ENCODE peak calls at places on chromosome 1, in seven cellular contexts. G, J, L, B, Y, S and Q are unnamed samples.

GRCh38 chr1:67710417-67710816 is 25.4 kb downstream of the GADD45A start:
- DNase-seq in Y (peak; percentile 65), B (peak; percentile 75), J (peak; percentile 25), S (no peak), L (no peak), G (no peak), Q (peak; percentile 57)

GRCh38 chr1:53550201-53550741 is 91.1 kb downstream of the DMRTB1 start:
- DNase-seq in J (peak; percentile 63), G (peak; percentile 40), S (no peak), Y (no peak), B (peak; percentile 31), L (no peak), Q (no peak)

GRCh38 chr1:51303751-51304196 is 26.6 kb downstream of the TTC39A start:
- DNase-seq in G (no peak), J (no peak), B (no peak), L (no peak), S (no peak), Y (no peak), Q (no peak)

GRCh38 chr1:3355894-3356826 is 98.3 kb upstream of the ARHGEF16 start:
- DNase-seq in S (no peak), L (no peak), J (no peak), Y (no peak), G (no peak), B (no peak), Q (no peak)

GRCh38 chr1:12052997-12053686 is 10.0 kb upstream of the TNFRSF8 start:
- DNase-seq in B (no peak), Y (no peak), G (no peak), L (no peak), J (no peak), S (no peak), Q (no peak)

GRCh38 chr1:177082855-177083741 is 81.4 kb downstream of the ASTN1 start:
- DNase-seq in Y (peak; percentile 83), L (no peak), B (no peak), G (no peak), J (no peak), S (no peak), Q (no peak)

GRCh38 chr1:234666206-234666605 is 56.2 kb upstream of the IRF2BP2 start:
- DNase-seq in S (no peak), J (no peak), Y (no peak), B (no peak), L (no peak), G (no peak), Q (no peak)

GRCh38 chr1:246517391-246517790 is 10.3 kb upstream of the SMYD3 start:
- DNase-seq in J (peak; percentile 32), L (no peak), Y (no peak), B (no peak), G (no peak), S (no peak), Q (no peak)

GRCh38 chr1:185016880-185017279 is 28.5 kb upstream of the RNF2 start:
- DNase-seq in L (no peak), J (no peak), B (no peak), Y (peak; percentile 33), S (no peak), G (no peak), Q (no peak)

GRCh38 chr1:210236840-210237409 is 4.3 kb downstream of the SERTAD4 start:
- DNase-seq in L (no peak), G (no peak), S (no peak), J (peak; percentile 59), B (no peak), Y (no peak), Q (no peak)

GRCh38 chr1:88061106-88061829 is 622.8 kb upstream of the PKN2 start:
- DNase-seq in G (no peak), B (peak; percentile 51), Y (peak; percentile 84), S (no peak), J (peak; percentile 79), L (peak; percentile 9), Q (peak; percentile 67)

GRCh38 chr1:82377201-82377884 is 576.6 kb downstream of the ADGRL2 start:
- DNase-seq in S (no peak), B (no peak), Y (peak; percentile 60), J (peak; percentile 52), G (no peak), L (no peak), Q (no peak)

GRCh38 chr1:10724052-10724494 is 72.4 kb downstream of the CASZ1 start:
- DNase-seq in J (no peak), B (peak; percentile 19), L (peak; percentile 37), G (peak; percentile 89), S (peak; percentile 74), Y (peak; percentile 97), Q (no peak)